ENCODE peak calls at places on chromosomes 7 and 10, in four cellular contexts. One of them, this sample, is unnamed. For H3K4me1, the result is how much of the 10 kb centered on the place peaks cover.

GRCh38 chr7:44385384-44386138 is 60.2 kb upstream of the CAMK2B start:
- DNase-seq in cardiac muscle cell: no peak
- DNase-seq in lung: peak
- DNase-seq in astrocyte: no peak
- DNase-seq in this sample: no peak

GRCh38 chr7:105958037-105958436 is 5.0 kb upstream of the CDHR3 start:
- DNase-seq in cardiac muscle cell: no peak
- DNase-seq in lung: no peak
- DNase-seq in astrocyte: no peak
- DNase-seq in this sample: no peak

GRCh38 chr10:6327906-6328707 is 125.4 kb downstream of the PFKFB3 start:
- DNase-seq in cardiac muscle cell: no peak
- DNase-seq in lung: no peak
- DNase-seq in astrocyte: no peak
- DNase-seq in this sample: no peak

GRCh38 chr7:135238112-135238744 is 4.6 kb downstream of the STRA8 start:
- DNase-seq in cardiac muscle cell: no peak
- DNase-seq in lung: peak
- DNase-seq in astrocyte: no peak
- DNase-seq in this sample: peak

GRCh38 chr7:91137447-91137846 is 126.8 kb upstream of the FZD1 start:
- DNase-seq in cardiac muscle cell: peak
- DNase-seq in lung: no peak
- DNase-seq in astrocyte: no peak
- DNase-seq in this sample: no peak

GRCh38 chr7:63044721-63045120 is 953.9 kb upstream of the ZNF722 start:
- DNase-seq in cardiac muscle cell: no peak
- DNase-seq in lung: no peak
- DNase-seq in astrocyte: no peak
- DNase-seq in this sample: no peak

GRCh38 chr10:26437637-26438461 is at the start of gene APBB1IP:
- DNase-seq in cardiac muscle cell: peak
- DNase-seq in lung: peak
- DNase-seq in astrocyte: no peak
- DNase-seq in this sample: no peak

GRCh38 chr10:88730864-88731263 is 24.8 kb downstream of the LIPK start:
- DNase-seq in cardiac muscle cell: no peak
- DNase-seq in lung: no peak
- DNase-seq in astrocyte: no peak
- DNase-seq in this sample: no peak

GRCh38 chr7:29285861-29286260 is 91.3 kb downstream of the CHN2 start:
- DNase-seq in cardiac muscle cell: no peak
- DNase-seq in lung: no peak
- DNase-seq in astrocyte: no peak
- DNase-seq in this sample: no peak

GRCh38 chr10:6753644-6754043 is 173.6 kb upstream of the PRKCQ start:
- DNase-seq in cardiac muscle cell: no peak
- DNase-seq in lung: no peak
- DNase-seq in astrocyte: no peak
- DNase-seq in this sample: no peak

GRCh38 chr10:126088144-126088543 is 191.8 kb downstream of the FANK1 start:
- DNase-seq in cardiac muscle cell: no peak
- DNase-seq in lung: no peak
- DNase-seq in astrocyte: peak
- DNase-seq in this sample: no peak

GRCh38 chr10:70191161-70191770 is 21.0 kb upstream of the SAR1A start:
- DNase-seq in cardiac muscle cell: peak
- DNase-seq in lung: no peak
- DNase-seq in astrocyte: peak
- DNase-seq in this sample: no peak

GRCh38 chr7:18086165-18087030 is 58.8 kb upstream of the PRPS1L1 start:
- DNase-seq in cardiac muscle cell: peak
- DNase-seq in lung: no peak
- DNase-seq in astrocyte: peak
- DNase-seq in this sample: peak

GRCh38 chr10:124000792-124001201 is 92.6 kb downstream of the CHST15 start:
- DNase-seq in cardiac muscle cell: peak
- DNase-seq in lung: peak
- DNase-seq in astrocyte: no peak
- DNase-seq in this sample: no peak

GRCh38 chr7:100465299-100465698 is 1.2 kb upstream of the SPACDR start:
- DNase-seq in cardiac muscle cell: no peak
- DNase-seq in lung: no peak
- DNase-seq in astrocyte: peak
- DNase-seq in this sample: no peak

GRCh38 chr10:13973742-13974141 is 357.0 kb downstream of the FRMD4A start:
- DNase-seq in cardiac muscle cell: peak
- DNase-seq in lung: no peak
- DNase-seq in astrocyte: no peak
- DNase-seq in this sample: no peak

GRCh38 chr10:132145002-132145401 is 41.7 kb upstream of the DPYSL4 start:
- DNase-seq in cardiac muscle cell: no peak
- DNase-seq in lung: no peak
- DNase-seq in astrocyte: no peak
- DNase-seq in this sample: no peak

GRCh38 chr10:30929901-30930520 is 101.7 kb downstream of the ZNF438 start:
- DNase-seq in cardiac muscle cell: no peak
- DNase-seq in lung: no peak
- DNase-seq in astrocyte: no peak
- DNase-seq in this sample: no peak

GRCh38 chr7:138097064-138097741 is 20.9 kb downstream of the AKR1D1 start:
- DNase-seq in cardiac muscle cell: peak
- DNase-seq in lung: no peak
- DNase-seq in astrocyte: peak
- DNase-seq in this sample: peak

GRCh38 chr10:61000769-61001730 is 57.1 kb upstream of the RHOBTB1 start:
- DNase-seq in cardiac muscle cell: peak
- DNase-seq in lung: no peak
- DNase-seq in astrocyte: peak
- DNase-seq in this sample: peak

GRCh38 chr7:148328906-148329305 is 261.7 kb upstream of the C7orf33 start:
- DNase-seq in cardiac muscle cell: no peak
- DNase-seq in lung: no peak
- DNase-seq in astrocyte: no peak
- DNase-seq in this sample: no peak

GRCh38 chr7:117946201-117946633 is 73.0 kb upstream of the CTTNBP2 start:
- DNase-seq in cardiac muscle cell: no peak
- DNase-seq in lung: no peak
- DNase-seq in astrocyte: peak
- DNase-seq in this sample: no peak

GRCh38 chr7:2074694-2075093 is 158.1 kb downstream of the MAD1L1 start:
- DNase-seq in cardiac muscle cell: no peak
- DNase-seq in lung: no peak
- DNase-seq in astrocyte: no peak
- DNase-seq in this sample: no peak

GRCh38 chr7:2079332-2080068 is 153.2 kb downstream of the MAD1L1 start:
- DNase-seq in cardiac muscle cell: no peak
- DNase-seq in lung: no peak
- DNase-seq in astrocyte: no peak
- DNase-seq in this sample: peak

GRCh38 chr7:2075811-2076210 is 156.9 kb downstream of the MAD1L1 start:
- DNase-seq in cardiac muscle cell: no peak
- DNase-seq in lung: no peak
- DNase-seq in astrocyte: no peak
- DNase-seq in this sample: no peak

GRCh38 chr7:2078899-2079298 is 153.8 kb downstream of the MAD1L1 start:
- DNase-seq in cardiac muscle cell: no peak
- DNase-seq in lung: no peak
- DNase-seq in astrocyte: no peak
- DNase-seq in this sample: no peak

DNA sequence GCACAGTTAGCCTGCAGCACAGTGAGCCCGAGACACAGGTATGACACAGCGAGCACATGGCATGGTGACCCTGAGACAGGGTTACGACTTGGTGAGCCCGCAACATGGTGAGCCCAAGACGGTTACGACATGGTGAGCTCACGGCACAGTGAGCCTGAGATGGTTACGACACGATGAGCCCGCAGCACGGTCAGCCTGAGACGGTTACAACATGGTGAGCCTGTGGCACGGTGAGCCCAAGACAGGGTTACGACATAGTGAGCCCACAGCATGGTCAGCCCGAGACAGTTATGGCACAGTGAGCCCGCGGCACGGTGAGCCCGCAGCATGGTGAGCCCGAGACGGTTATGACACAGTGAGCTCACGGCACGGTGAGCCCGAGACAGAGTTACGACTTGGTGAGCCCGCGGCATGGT is 156.1 kb downstream of the MAD1L1 start:
- DNase-seq in cardiac muscle cell: no peak
- DNase-seq in lung: no peak
- DNase-seq in astrocyte: no peak
- DNase-seq in this sample: no peak
- H3K4me1 ChIP-seq in cardiac muscle cell: under half
- H3K4me1 ChIP-seq in lung: under half
- H3K4me1 ChIP-seq in astrocyte: under half
- H3K4me1 ChIP-seq in this sample: half or more

GRCh38 chr10:32982911-32983310 is 24.9 kb upstream of the ITGB1 start:
- DNase-seq in cardiac muscle cell: no peak
- DNase-seq in lung: no peak
- DNase-seq in astrocyte: peak
- DNase-seq in this sample: no peak

GRCh38 chr10:32980558-32981468 is 22.8 kb upstream of the ITGB1 start:
- DNase-seq in cardiac muscle cell: peak
- DNase-seq in lung: peak
- DNase-seq in astrocyte: peak
- DNase-seq in this sample: peak

GRCh38 chr10:32982293-32982709 is 24.3 kb upstream of the ITGB1 start:
- DNase-seq in cardiac muscle cell: peak
- DNase-seq in lung: no peak
- DNase-seq in astrocyte: peak
- DNase-seq in this sample: no peak

GRCh38 chr10:32980242-32980557 is 22.2 kb upstream of the ITGB1 start:
- DNase-seq in cardiac muscle cell: no peak
- DNase-seq in lung: no peak
- DNase-seq in astrocyte: no peak
- DNase-seq in this sample: no peak

GRCh38 chr10:32981760-32982159 is 23.7 kb upstream of the ITGB1 start:
- DNase-seq in cardiac muscle cell: peak
- DNase-seq in lung: no peak
- DNase-seq in astrocyte: peak
- DNase-seq in this sample: peak
- H3K4me1 ChIP-seq in cardiac muscle cell: under half
- H3K4me1 ChIP-seq in lung: under half
- H3K4me1 ChIP-seq in astrocyte: half or more
- H3K4me1 ChIP-seq in this sample: under half

GRCh38 chr10:36437367-36437766 is 688.0 kb upstream of the ANKRD30A start:
- DNase-seq in cardiac muscle cell: no peak
- DNase-seq in lung: no peak
- DNase-seq in astrocyte: no peak
- DNase-seq in this sample: no peak
- H3K4me1 ChIP-seq in cardiac muscle cell: under half
- H3K4me1 ChIP-seq in lung: under half
- H3K4me1 ChIP-seq in astrocyte: under half
- H3K4me1 ChIP-seq in this sample: under half

GRCh38 chr10:121440461-121440860 is 157.8 kb downstream of the FGFR2 start:
- DNase-seq in cardiac muscle cell: no peak
- DNase-seq in lung: no peak
- DNase-seq in astrocyte: no peak
- DNase-seq in this sample: no peak

GRCh38 chr10:121438320-121438719 is 159.9 kb downstream of the FGFR2 start:
- DNase-seq in cardiac muscle cell: peak
- DNase-seq in lung: no peak
- DNase-seq in astrocyte: no peak
- DNase-seq in this sample: no peak

GRCh38 chr10:121436281-121436629 is 162.0 kb downstream of the FGFR2 start:
- DNase-seq in cardiac muscle cell: no peak
- DNase-seq in lung: no peak
- DNase-seq in astrocyte: no peak
- DNase-seq in this sample: no peak

GRCh38 chr10:121436630-121437311 is 161.5 kb downstream of the FGFR2 start:
- DNase-seq in cardiac muscle cell: no peak
- DNase-seq in lung: no peak
- DNase-seq in astrocyte: no peak
- DNase-seq in this sample: no peak

DNA sequence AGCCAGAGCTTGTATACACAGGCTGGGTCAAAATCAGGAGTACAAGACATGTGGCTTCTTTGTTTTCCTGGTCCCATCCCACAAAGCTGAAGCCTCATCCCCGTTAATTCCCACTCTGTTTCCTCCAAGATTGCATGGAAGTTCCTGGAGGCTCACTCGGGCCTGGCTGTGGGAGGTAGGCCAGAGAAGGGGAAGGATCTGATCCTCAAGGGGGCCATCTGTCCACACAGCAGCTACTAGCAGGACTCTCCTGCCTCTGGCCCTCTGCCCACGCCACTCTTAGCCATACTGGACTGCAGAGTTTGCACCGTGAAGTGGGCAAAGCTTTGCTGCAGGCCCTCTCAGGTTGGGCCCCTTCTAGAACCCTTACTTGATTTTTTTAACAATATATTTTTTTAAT is 160.6 kb downstream of the FGFR2 start:
- DNase-seq in cardiac muscle cell: peak
- DNase-seq in lung: peak
- DNase-seq in astrocyte: no peak
- DNase-seq in this sample: no peak
- H3K4me1 ChIP-seq in cardiac muscle cell: under half
- H3K4me1 ChIP-seq in lung: under half
- H3K4me1 ChIP-seq in astrocyte: under half
- H3K4me1 ChIP-seq in this sample: under half

GRCh38 chr10:20007426-20007825 is 191.2 kb downstream of the PLXDC2 start:
- DNase-seq in cardiac muscle cell: no peak
- DNase-seq in lung: no peak
- DNase-seq in astrocyte: peak
- DNase-seq in this sample: no peak
- H3K4me1 ChIP-seq in cardiac muscle cell: under half
- H3K4me1 ChIP-seq in lung: under half
- H3K4me1 ChIP-seq in astrocyte: under half
- H3K4me1 ChIP-seq in this sample: under half

DNA sequence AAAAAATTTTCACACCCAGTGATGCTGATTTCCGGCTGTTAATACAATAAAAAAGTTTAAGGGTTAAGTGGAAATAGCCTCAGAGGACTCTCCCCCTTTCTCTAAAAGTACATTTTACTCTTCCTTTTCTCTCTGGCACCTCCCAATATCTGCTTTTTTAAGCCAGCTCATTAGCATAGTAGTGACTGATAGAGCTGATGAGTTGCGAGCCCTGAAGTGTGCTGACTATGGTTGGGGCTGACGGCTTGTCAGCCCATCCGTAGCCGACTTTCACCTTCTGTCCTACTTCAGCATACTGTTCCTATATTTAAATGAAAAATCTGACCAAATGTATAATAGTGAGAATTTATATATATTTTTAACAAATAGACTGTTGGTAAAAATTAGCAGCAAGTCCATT is 80.0 kb downstream of the SHH start:
- DNase-seq in cardiac muscle cell: no peak
- DNase-seq in lung: no peak
- DNase-seq in astrocyte: no peak
- DNase-seq in this sample: no peak
- H3K4me1 ChIP-seq in cardiac muscle cell: under half
- H3K4me1 ChIP-seq in lung: under half
- H3K4me1 ChIP-seq in astrocyte: under half
- H3K4me1 ChIP-seq in this sample: under half

GRCh38 chr10:117360016-117360415 is 15.2 kb downstream of the PDZD8 start:
- DNase-seq in cardiac muscle cell: no peak
- DNase-seq in lung: no peak
- DNase-seq in astrocyte: peak
- DNase-seq in this sample: no peak
- H3K4me1 ChIP-seq in cardiac muscle cell: under half
- H3K4me1 ChIP-seq in lung: under half
- H3K4me1 ChIP-seq in astrocyte: under half
- H3K4me1 ChIP-seq in this sample: under half

This sample was measured in K562.